ENCODE peak calls at places on chromosomes 6 and 20, in four cellular contexts. D is K562, A is GM12878, Q is HepG2. T is an unnamed sample.

GRCh38 chr6:148761532-148761951 is 14.7 kb downstream of the UST start:
- DNase-seq in D (no peak), A (no peak), Q (no peak), T (no peak)

GRCh38 chr20:61668771-61669503 is 396.7 kb downstream of the TAF4 start:
- DNase-seq in D (no peak), A (no peak), Q (no peak), T (no peak)

GRCh38 chr6:134853111-134854055 is 96.5 kb downstream of the ALDH8A1 start:
- DNase-seq in D (no peak), A (no peak), Q (peak; percentile 69), T (no peak)

GRCh38 chr6:24882295-24882694 is 53.5 kb downstream of the RIPOR2 start:
- DNase-seq in D (no peak), A (no peak), Q (no peak), T (no peak)

GRCh38 chr6:132020138-132020551 is 69.0 kb upstream of the CCN2 start:
- DNase-seq in D (no peak), A (no peak), Q (no peak), T (no peak)

GRCh38 chr6:148624025-148624424 is 122.8 kb upstream of the UST start:
- DNase-seq in D (no peak), A (no peak), Q (no peak), T (no peak)

GRCh38 chr6:155079985-155080452 is 84.9 kb downstream of the TIAM2 start:
- DNase-seq in D (peak; percentile 89), A (peak; percentile 25), Q (no peak), T (no peak)

GRCh38 chr6:118565317-118565960 is 17.3 kb downstream of the PLN start:
- DNase-seq in D (peak; percentile 44), A (peak; percentile 65), Q (peak; percentile 36), T (no peak)

GRCh38 chr20:35369804-35370203 is 42.0 kb downstream of the UQCC1 start:
- DNase-seq in D (no peak), A (no peak), Q (peak; percentile 64), T (no peak)

GRCh38 chr6:7697820-7698623 is 27.9 kb upstream of the BMP6 start:
- DNase-seq in D (peak; percentile 64), A (no peak), Q (peak; percentile 84), T (no peak)

GRCh38 chr6:15473174-15473573 is 189.7 kb downstream of the DTNBP1 start:
- DNase-seq in D (no peak), A (no peak), Q (no peak), T (no peak)

GRCh38 chr20:54475334-54476287 is at the start of gene DOK5:
- DNase-seq in D (no peak), A (no peak), Q (no peak), T (peak; percentile 52)

GRCh38 chr6:52929321-52930164 is 20.0 kb upstream of the GSTA3 start:
- DNase-seq in D (peak; percentile 58), A (no peak), Q (peak; percentile 43), T (no peak)

GRCh38 chr6:33314515-33314942 is 651 bp upstream of the TAPBP start:
- DNase-seq in D (peak; percentile 92), A (no peak), Q (peak; percentile 80), T (peak; percentile 45)

GRCh38 chr6:130848945-130849344 is 21.7 kb downstream of the SMLR1 start:
- DNase-seq in D (peak; percentile 6), A (no peak), Q (no peak), T (no peak)

GRCh38 chr6:147642458-147642857 is 134.0 kb downstream of the SAMD5 start:
- DNase-seq in D (no peak), A (no peak), Q (no peak), T (no peak)

GRCh38 chr6:155120034-155120433 is 124.9 kb downstream of the TIAM2 start:
- DNase-seq in D (no peak), A (no peak), Q (no peak), T (peak; percentile 52)

GRCh38 chr6:28769626-28770402 is 154.0 kb downstream of the TRIM27 start:
- DNase-seq in D (peak; percentile 87), A (no peak), Q (no peak), T (peak; percentile 63)

GRCh38 chr6:105591053-105591452 is 188.2 kb upstream of the PREP start:
- DNase-seq in D (no peak), A (peak; percentile 79), Q (no peak), T (no peak)

GRCh38 chr20:46609043-46609442 is 42.2 kb downstream of the SLC13A3 start:
- DNase-seq in D (no peak), A (no peak), Q (no peak), T (no peak)

GRCh38 chr20:60087563-60088105 is 129.4 kb downstream of the CDH26 start:
- DNase-seq in D (no peak), A (no peak), Q (no peak), T (no peak)

GRCh38 chr6:136956590-136957573 is 34.8 kb downstream of the SLC35D3 start:
- DNase-seq in D (peak; percentile 23), A (no peak), Q (no peak), T (peak; percentile 66)

GRCh38 chr6:4388675-4389074 is 253.3 kb upstream of the ECI2 start:
- DNase-seq in D (peak; percentile 43), A (no peak), Q (no peak), T (peak; percentile 28)

DNA sequence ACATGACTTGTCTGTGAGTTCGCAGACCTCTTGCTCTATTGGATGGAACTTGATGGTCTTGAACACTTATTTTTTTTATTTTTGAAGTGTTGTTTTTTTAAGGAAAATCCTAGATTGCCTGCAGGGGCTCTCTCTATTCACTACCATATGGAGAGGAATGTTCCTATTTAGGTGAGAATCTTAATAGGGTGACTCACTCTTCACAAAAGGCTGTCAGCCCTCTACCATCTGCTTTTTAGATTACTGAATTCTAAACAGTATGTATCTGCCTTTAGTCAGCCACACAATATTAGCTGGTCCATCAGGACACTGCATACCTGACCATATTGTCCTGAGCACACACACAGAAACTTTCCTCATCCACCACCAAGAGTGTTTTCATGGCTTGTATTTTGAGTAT is 6.4 kb upstream of the BTBD9 start:
- DNase-seq in D (no peak), A (no peak), Q (no peak), T (no peak)
- TF ChIP-seq ETV6 in D (no peak), A (no peak), Q (no peak), T (no peak)

DNA sequence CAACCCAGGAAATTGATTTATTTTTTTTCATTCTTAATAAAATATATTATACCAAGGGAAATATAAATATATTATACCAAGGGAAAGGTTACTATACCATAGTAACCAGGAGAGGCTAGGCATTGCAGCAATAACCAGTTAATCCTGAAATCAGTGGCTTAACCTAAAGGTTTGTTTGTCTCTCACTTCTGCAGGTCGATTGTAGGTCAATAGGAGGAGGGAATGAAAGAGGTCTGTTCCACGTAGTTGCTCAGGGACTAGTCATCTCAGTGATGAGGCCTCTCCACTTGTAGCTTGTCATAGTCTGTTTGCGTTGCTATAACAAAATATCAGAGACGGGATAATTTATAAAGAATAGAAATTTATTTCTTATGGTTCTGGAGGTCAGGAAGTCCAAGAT is 168.0 kb downstream of the GJA1 start:
- DNase-seq in D (no peak), A (no peak), Q (no peak), T (no peak)
- TF ChIP-seq ETV6 in D (no peak), A (no peak), Q (no peak), T (no peak)

GRCh38 chr6:16623733-16624132 is 137.5 kb downstream of the ATXN1 start:
- DNase-seq in D (no peak), A (no peak), Q (no peak), T (no peak)
- TF ChIP-seq ETV6 in D (no peak), A (no peak), Q (no peak), T (no peak)

DNA sequence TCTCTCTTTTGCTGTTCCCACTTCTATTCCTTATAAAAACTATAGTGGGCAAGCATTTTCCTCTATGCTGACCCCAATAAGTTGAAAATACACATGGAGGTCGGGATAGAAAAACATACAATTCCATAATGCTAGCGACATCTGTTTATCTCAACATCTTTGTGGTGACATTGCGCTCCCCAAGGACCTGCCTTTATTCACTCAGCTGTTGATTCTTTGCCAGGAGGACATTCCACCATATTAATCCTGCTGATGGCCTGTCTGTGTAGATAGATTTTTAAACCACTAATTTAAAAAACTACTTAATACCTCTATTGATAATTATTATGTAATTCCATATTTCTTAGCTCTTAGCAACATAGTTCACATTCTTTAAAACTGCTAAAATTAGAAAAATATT is 555.3 kb upstream of the MAP3K7 start:
- DNase-seq in D (no peak), A (no peak), Q (no peak), T (no peak)
- TF ChIP-seq ETV6 in D (no peak), A (no peak), Q (no peak), T (no peak)

DNA sequence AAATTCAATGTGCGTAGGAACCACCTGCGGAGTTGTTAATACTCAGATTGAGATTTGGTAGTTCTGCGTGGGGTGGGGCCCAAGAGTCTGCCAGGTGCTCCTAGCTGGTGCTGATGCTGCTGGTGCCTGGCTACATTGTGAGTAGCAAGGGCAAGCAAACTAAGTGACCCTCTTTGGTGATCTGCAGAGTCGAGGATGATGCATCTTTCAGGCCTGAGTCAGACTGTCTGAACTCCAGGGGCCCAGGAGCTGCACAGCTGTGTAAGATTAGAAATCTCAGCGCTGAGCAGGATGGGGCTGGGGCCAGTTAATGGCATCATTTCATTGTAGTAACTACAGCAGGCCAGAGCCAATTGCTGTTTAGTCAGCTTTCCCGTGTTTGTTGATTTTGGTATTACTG is 365.1 kb downstream of the PAX1 start:
- DNase-seq in D (no peak), A (no peak), Q (no peak), T (no peak)
- TF ChIP-seq ETV6 in D (no peak), A (no peak), Q (no peak), T (no peak)

GRCh38 chr20:647479-648019 is 5.5 kb downstream of the SRXN1 start:
- DNase-seq in D (no peak), A (no peak), Q (no peak), T (no peak)
- TF ChIP-seq ETV6 in D (no peak), A (no peak), Q (no peak), T (no peak)

DNA sequence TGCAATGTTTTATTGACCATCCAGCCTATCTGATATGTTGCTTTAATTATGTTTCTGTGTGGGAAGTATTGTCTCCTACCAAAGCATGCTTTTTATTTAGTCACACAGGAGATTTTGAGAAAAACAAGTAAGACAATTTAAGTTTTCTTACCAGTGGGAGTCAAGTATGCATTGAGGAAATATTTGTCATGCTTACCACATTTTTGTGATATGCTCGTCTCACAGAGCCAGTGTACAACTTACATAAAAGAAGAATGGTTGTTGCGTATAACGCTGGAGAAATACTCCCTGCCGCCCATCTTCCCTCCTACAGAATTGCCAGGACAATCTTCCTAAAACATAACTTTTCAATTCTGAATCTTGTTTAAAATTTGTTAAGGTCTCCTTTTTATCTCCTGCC is 37.1 kb upstream of the FILIP1 start:
- DNase-seq in D (no peak), A (no peak), Q (no peak), T (no peak)
- TF ChIP-seq ETV6 in D (no peak), A (no peak), Q (no peak), T (no peak)

GRCh38 chr20:56752274-56752673 is 123.2 kb downstream of the TFAP2C start:
- DNase-seq in D (no peak), A (no peak), Q (no peak), T (no peak)
- TF ChIP-seq ETV6 in D (no peak), A (no peak), Q (no peak), T (no peak)

GRCh38 chr6:142867988-142868818 is 76.8 kb downstream of the HIVEP2 start:
- DNase-seq in D (no peak), A (no peak), Q (peak; percentile 99), T (no peak)
- TF ChIP-seq ETV6 in D (no peak), A (peak; percentile 16), Q (no peak), T (no peak)

DNA sequence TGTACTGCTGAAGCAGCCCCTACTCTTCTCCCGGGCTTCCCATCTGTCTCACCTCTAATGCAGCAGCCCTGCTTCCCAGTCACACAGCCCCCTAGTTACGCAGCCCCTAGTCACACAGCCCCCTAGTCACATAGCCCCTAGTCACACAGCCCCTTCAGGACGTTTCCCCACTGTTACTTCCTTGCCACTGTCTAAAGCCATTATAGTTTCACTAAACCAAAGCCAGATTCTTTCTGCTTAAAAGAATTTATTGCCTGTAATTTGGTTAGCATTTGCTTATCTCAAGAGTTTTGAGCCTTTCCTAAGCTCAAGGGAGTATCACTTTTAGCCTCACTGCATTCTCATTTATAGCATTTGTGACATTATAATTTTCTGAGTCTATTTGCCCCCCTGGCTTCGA is 127.9 kb downstream of the LMBRD1 start:
- DNase-seq in D (no peak), A (no peak), Q (no peak), T (no peak)
- TF ChIP-seq ETV6 in D (no peak), A (no peak), Q (no peak), T (no peak)